ENCODE peak calls at places on chromosomes 3 and 15, in nine cellular contexts. H, N, X, T, A, O, C, I and Q are unnamed samples.

GRCh38 chr3:13019243-13019701 is 54.0 kb downstream of the IQSEC1 start:
- DNase-seq in O (peak), I (no peak), N (no peak), X (no peak), A (peak), H (no peak), C (peak), T (no peak), Q (peak)

GRCh38 chr3:15629860-15630597 is 28.5 kb downstream of the BTD start:
- DNase-seq in H (no peak), A (peak), C (peak), I (no peak), N (peak), T (peak), X (peak), O (peak), Q (peak)

GRCh38 chr3:64272842-64273241 is 47.6 kb upstream of the PRICKLE2 start:
- DNase-seq in C (no peak), H (no peak), N (no peak), I (no peak), T (no peak), O (no peak), X (no peak), A (no peak), Q (no peak)

GRCh38 chr3:112030911-112031310 is 3.6 kb upstream of the TMPRSS7 start:
- DNase-seq in A (no peak), N (no peak), T (no peak), O (no peak), I (no peak), C (no peak), H (no peak), X (no peak), Q (no peak)

GRCh38 chr3:43062556-43063040 is 43.3 kb downstream of the POMGNT2 start:
- DNase-seq in C (peak), H (no peak), I (no peak), N (no peak), T (no peak), A (no peak), O (peak), X (no peak), Q (peak)

GRCh38 chr3:47117803-47118364 is 46.0 kb downstream of the SETD2 start:
- DNase-seq in T (no peak), O (no peak), A (no peak), N (no peak), X (no peak), C (no peak), H (no peak), I (no peak), Q (no peak)

GRCh38 chr3:23108651-23109050 is 94.5 kb upstream of the UBE2E2 start:
- DNase-seq in C (no peak), O (no peak), H (no peak), A (no peak), X (no peak), T (no peak), I (no peak), N (no peak), Q (no peak)

GRCh38 chr15:68479870-68480269 is 47.9 kb upstream of the ITGA11 start:
- DNase-seq in X (no peak), A (no peak), I (no peak), C (no peak), T (no peak), N (no peak), H (no peak), O (no peak), Q (peak)

GRCh38 chr3:49903451-49904424 is at the start of gene MST1R:
- DNase-seq in T (peak), X (no peak), C (peak), A (peak), I (peak), H (peak), N (peak), O (no peak), Q (no peak)

GRCh38 chr15:86611392-86612040 is 531.8 kb downstream of the AGBL1 start:
- DNase-seq in A (no peak), O (no peak), I (no peak), N (no peak), T (no peak), C (peak), H (no peak), X (no peak), Q (peak)

GRCh38 chr3:117892431-117892841 is 1142.2 kb downstream of the IGSF11 start:
- DNase-seq in O (no peak), A (no peak), C (no peak), H (no peak), T (no peak), N (no peak), I (no peak), X (no peak), Q (peak)

GRCh38 chr3:125356140-125357026 is 18.7 kb downstream of the ZNF148 start:
- DNase-seq in I (no peak), H (no peak), A (no peak), C (no peak), N (no peak), X (no peak), T (peak), O (no peak), Q (no peak)

GRCh38 chr15:100245855-100246254 is 95.9 kb downstream of the ADAMTS17 start:
- DNase-seq in H (no peak), X (no peak), N (no peak), A (no peak), O (no peak), C (no peak), I (no peak), T (no peak), Q (no peak)

GRCh38 chr15:75030023-75030413 is 6.6 kb downstream of the PPCDC start:
- DNase-seq in H (no peak), T (no peak), A (no peak), O (no peak), C (no peak), X (no peak), N (no peak), I (no peak), Q (no peak)
- H3K4me3 ChIP-seq in H (peak), T (no peak), A (no peak), O (no peak), C (no peak), X (no peak), N (no peak), I (no peak), Q (no peak)

GRCh38 chr15:82568986-82569385 is 28.7 kb upstream of the RPS17 start:
- DNase-seq in O (no peak), N (no peak), I (no peak), H (no peak), C (no peak), T (no peak), X (no peak), A (no peak), Q (no peak)
- H3K4me3 ChIP-seq in O (no peak), N (no peak), I (no peak), H (no peak), C (no peak), T (no peak), X (no peak), A (no peak), Q (no peak)

GRCh38 chr3:101500208-101500607 is 12.8 kb downstream of the SENP7 start:
- DNase-seq in O (no peak), A (no peak), X (no peak), H (no peak), T (no peak), N (no peak), I (no peak), C (no peak), Q (no peak)
- H3K4me3 ChIP-seq in O (no peak), A (no peak), X (no peak), H (no peak), T (no peak), N (no peak), I (no peak), C (no peak), Q (no peak)

DNA sequence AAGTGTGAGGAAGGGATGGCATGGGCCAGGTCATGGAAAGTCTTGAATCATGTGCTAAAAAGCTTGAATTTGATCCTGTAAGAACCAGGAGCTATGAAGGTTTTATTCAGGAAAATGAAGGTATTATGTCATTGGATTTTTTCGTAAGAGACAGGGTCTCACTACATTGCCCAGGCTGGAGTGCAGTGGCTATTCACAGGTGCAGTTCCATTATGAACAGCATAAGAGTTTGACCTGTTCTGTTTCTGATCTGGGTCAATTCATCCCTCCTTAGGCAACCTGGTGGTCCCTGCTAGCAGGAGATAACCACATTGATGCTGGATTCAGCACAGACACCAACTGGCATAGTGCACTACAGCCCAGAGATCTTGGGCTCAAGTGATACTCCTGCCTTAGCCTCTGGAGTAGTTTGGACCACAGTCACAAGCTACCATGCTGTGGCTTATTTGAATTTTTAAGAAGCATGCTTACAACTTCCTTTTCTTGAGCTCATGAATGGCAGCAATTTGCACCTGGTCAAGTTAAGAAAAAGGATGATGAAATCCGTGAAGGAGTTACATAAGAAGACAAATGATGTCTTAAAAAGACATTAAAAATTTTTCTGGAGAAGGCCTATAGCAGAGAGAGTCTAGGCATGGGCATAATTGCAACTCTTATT is 79.1 kb downstream of the CADPS start:
- DNase-seq in X (peak), O (no peak), N (no peak), C (peak), I (no peak), H (no peak), A (no peak), T (peak), Q (no peak)
- H3K4me3 ChIP-seq in X (peak), O (no peak), N (no peak), C (no peak), I (no peak), H (no peak), A (no peak), T (no peak), Q (no peak)

DNA sequence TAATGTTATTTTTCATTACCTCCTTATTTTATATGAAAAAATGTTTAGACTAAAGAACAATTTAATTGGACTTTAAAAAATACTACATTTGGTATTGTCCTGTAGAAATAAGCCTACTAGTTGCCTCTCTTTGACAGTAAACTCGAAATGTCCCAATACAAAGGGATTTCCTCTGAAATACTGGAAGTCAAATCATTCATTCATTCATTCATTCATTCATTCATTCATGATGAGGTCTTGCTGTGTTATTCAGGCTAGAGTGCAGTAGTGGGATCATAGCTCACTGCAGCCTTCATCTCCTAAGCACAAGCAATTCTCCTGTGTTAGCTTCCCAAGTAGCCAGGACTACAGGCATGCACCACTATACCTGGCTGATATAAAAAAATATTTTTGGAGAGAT is 50.6 kb upstream of the PYGO1 start:
- DNase-seq in X (no peak), A (no peak), T (no peak), C (no peak), N (no peak), O (no peak), H (no peak), I (no peak), Q (no peak)
- H3K4me3 ChIP-seq in X (no peak), A (no peak), T (no peak), C (no peak), N (no peak), O (no peak), H (no peak), I (no peak), Q (no peak)

GRCh38 chr3:54625805-54626787 is 301.8 kb downstream of the LRTM1 start:
- DNase-seq in O (no peak), I (no peak), A (no peak), H (no peak), T (no peak), X (no peak), N (no peak), C (no peak), Q (no peak)

GRCh38 chr3:54622688-54623087 is 305.2 kb downstream of the LRTM1 start:
- DNase-seq in H (no peak), A (no peak), I (no peak), N (no peak), C (no peak), X (no peak), O (no peak), T (no peak), Q (no peak)

DNA sequence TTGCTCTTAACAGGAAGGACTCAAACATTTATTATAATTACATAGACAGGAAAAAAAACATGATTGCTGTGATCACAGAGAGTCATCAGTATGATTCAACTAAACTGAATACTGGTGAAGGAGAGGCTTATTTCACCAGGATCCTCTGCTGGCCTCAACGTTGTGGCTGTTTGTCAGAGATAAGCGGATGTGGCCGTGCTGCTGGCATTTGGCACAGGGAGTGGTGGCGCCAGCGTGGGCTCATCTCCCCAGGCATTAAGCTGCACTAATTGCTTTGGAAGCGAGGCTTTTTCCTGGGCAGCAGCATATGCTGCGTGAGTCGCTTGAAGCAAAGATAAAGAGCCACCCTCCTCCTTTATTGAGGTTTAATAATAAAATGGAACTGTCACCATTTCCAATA is 306.7 kb downstream of the LRTM1 start:
- DNase-seq in X (no peak), A (no peak), T (no peak), N (no peak), C (no peak), O (peak), I (no peak), H (no peak), Q (peak)
- H3K4me3 ChIP-seq in X (no peak), A (no peak), T (no peak), N (no peak), C (no peak), O (no peak), I (no peak), H (no peak), Q (no peak)

DNA sequence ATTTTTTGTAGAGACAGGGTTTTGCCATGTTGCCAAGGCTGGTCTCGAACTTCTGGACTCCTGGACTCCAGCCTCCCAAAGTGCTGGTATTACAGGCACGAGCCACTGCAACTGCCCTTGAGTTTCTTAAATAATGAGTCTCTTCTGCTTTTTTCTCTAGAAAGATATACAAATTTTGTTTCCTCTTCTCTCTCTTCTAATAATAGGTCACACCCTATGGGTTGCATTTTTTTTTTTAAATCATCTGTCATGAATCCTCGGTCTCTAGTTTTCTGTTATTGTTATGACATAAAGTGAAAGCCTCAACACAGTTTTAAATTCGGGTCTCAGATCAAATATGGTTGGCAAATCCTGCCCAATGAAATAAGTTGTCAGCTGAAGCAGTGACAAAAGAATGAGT is 111.2 kb downstream of the IL12A start:
- DNase-seq in C (no peak), N (no peak), H (no peak), A (no peak), I (no peak), T (no peak), X (no peak), O (no peak), Q (no peak)
- H3K4me3 ChIP-seq in C (no peak), N (no peak), H (no peak), A (no peak), I (no peak), T (no peak), X (no peak), O (no peak), Q (no peak)

DNA sequence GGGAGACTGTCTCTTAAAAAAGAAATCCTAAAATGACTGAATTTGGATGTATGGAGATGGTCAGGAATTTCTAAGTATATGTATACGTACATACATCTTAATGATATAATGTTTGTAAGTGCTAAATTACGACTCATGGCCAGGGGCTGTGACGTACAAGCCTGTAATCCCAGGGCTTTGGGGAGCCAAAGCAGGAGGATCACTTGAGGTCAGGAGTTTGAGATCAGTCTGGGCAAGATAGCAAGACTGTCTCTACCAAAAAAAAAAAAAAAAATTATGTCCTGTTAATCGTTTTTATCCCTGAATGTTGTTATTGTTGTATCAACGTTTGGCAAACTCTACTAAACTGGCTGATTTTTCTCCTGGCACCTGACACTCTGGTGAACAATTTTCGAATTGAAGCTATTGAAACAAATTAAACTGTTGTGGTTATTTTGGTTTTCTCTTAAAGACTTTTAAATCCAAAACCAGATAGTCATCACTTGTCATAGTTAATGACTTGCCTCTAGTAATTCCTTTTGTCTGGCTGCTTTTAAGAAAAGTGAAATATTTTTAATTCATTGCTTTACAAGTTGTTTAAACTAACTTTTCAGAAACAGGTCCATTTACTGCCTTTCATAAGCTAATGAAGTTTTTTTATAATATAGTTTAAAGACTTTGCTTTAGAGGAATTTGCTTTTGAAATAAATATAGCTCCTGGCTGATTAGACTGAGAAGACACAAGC is 7.0 kb downstream of the MORF4L1 start:
- DNase-seq in X (no peak), T (no peak), I (no peak), C (no peak), H (no peak), N (no peak), A (no peak), O (no peak), Q (peak)
- H3K4me3 ChIP-seq in X (no peak), T (no peak), I (no peak), C (no peak), H (no peak), N (no peak), A (peak), O (no peak), Q (no peak)